ENCODE peak calls at places on chromosome 13, in six cellular contexts. L, F, T, P, D and A are unnamed samples. For H3K27me3, the result is how much of the 10 kb centered on the place peaks cover.

GRCh38 chr13:98214707-98215106 is 37.6 kb upstream of the RNF113B start:
- DNase-seq in D (peak), L (no peak), T (no peak), F (peak), P (no peak), A (no peak)

GRCh38 chr13:73835138-73835721 is 299.0 kb downstream of the KLF12 start:
- DNase-seq in D (no peak), F (no peak), L (no peak), T (no peak), P (no peak), A (no peak)

GRCh38 chr13:108586826-108587225 is 42.6 kb upstream of the MYO16 start:
- DNase-seq in T (no peak), D (no peak), F (no peak), L (no peak), P (no peak), A (no peak)

GRCh38 chr13:72163671-72164070 is 296.7 kb upstream of the DACH1 start:
- DNase-seq in F (no peak), T (no peak), L (no peak), P (no peak), D (no peak), A (no peak)

GRCh38 chr13:51518847-51519246 is 65.4 kb upstream of the WDFY2 start:
- DNase-seq in F (no peak), D (no peak), P (no peak), T (no peak), L (peak), A (no peak)

GRCh38 chr13:26628706-26629105 is 71.2 kb downstream of the WASF3 start:
- DNase-seq in F (peak), P (no peak), T (no peak), D (no peak), L (peak), A (no peak)

GRCh38 chr13:92259523-92259922 is 861.1 kb downstream of the GPC5 start:
- DNase-seq in L (no peak), F (no peak), T (no peak), D (no peak), P (no peak), A (no peak)

GRCh38 chr13:113995051-113995601 is 21.2 kb upstream of the C13orf46 start:
- DNase-seq in T (no peak), F (no peak), D (no peak), P (peak), L (no peak), A (peak)

GRCh38 chr13:80716610-80717081 is 375.7 kb upstream of the SPRY2 start:
- DNase-seq in L (no peak), P (peak), D (no peak), F (no peak), T (no peak), A (no peak)

GRCh38 chr13:106230450-106230849 is 305.0 kb downstream of the EFNB2 start:
- DNase-seq in F (no peak), P (no peak), L (peak), T (no peak), D (no peak), A (no peak)

GRCh38 chr13:90591927-90592268 is 755.6 kb upstream of the MIR17HG start:
- DNase-seq in T (no peak), D (no peak), P (no peak), L (no peak), F (no peak), A (no peak)

GRCh38 chr13:51435002-51435578 is 17.7 kb downstream of the INTS6 start:
- DNase-seq in T (no peak), D (no peak), F (no peak), L (no peak), P (no peak), A (no peak)

GRCh38 chr13:104597554-104598240 is 1531.5 kb upstream of the SLC10A2 start:
- DNase-seq in P (no peak), F (no peak), L (no peak), D (no peak), T (no peak), A (no peak)

GRCh38 chr13:75480691-75481175 is 1.2 kb downstream of the TBC1D4 start:
- DNase-seq in T (no peak), L (no peak), D (peak), P (peak), F (peak), A (no peak)

GRCh38 chr13:41827507-41828213 is 133.2 kb downstream of the VWA8 start:
- DNase-seq in T (peak), P (no peak), D (no peak), L (peak), F (no peak), A (no peak)

GRCh38 chr13:43686557-43686956 is 100.2 kb downstream of the ENOX1 start:
- DNase-seq in T (peak), L (peak), D (no peak), F (no peak), P (peak), A (no peak)

GRCh38 chr13:107642841-107643240 is 572.5 kb downstream of the LIG4 start:
- DNase-seq in L (no peak), T (no peak), D (no peak), F (no peak), P (no peak), A (no peak)

GRCh38 chr13:33034061-33034460 is 17.8 kb downstream of the KL start:
- DNase-seq in T (no peak), L (no peak), F (no peak), D (no peak), P (no peak), A (no peak)

GRCh38 chr13:67574320-67575233 is 344.4 kb upstream of the PCDH9 start:
- DNase-seq in L (peak), F (no peak), D (no peak), P (no peak), T (no peak), A (no peak)

GRCh38 chr13:34640179-34640929 is 301.7 kb upstream of the NBEA start:
- DNase-seq in L (no peak), F (no peak), D (no peak), P (no peak), T (no peak), A (no peak)
- TF ChIP-seq CTCF in L (no peak), F (no peak), D (no peak), P (no peak), T (no peak), A (no peak)

GRCh38 chr13:112972258-112972657 is 3.2 kb downstream of the MCF2L start:
- DNase-seq in L (no peak), F (no peak), D (no peak), T (no peak), P (no peak), A (no peak)
- H3K27me3 ChIP-seq in L (under half), F (under half), D (under half), T (under half), P (half or more), A (under half)

GRCh38 chr13:29589967-29590366 is 5.5 kb downstream of the SLC7A1 start:
- DNase-seq in T (no peak), F (no peak), P (no peak), D (no peak), L (no peak), A (no peak)
- TF ChIP-seq CTCF in T (no peak), F (no peak), P (no peak), D (no peak), L (peak), A (no peak)

GRCh38 chr13:87677334-87678234 is 6.4 kb downstream of the SLITRK5 start:
- DNase-seq in L (no peak), D (no peak), T (no peak), F (no peak), P (no peak), A (no peak)
- H3K27me3 ChIP-seq in L (under half), D (half or more), T (under half), F (under half), P (under half), A (under half)

DNA sequence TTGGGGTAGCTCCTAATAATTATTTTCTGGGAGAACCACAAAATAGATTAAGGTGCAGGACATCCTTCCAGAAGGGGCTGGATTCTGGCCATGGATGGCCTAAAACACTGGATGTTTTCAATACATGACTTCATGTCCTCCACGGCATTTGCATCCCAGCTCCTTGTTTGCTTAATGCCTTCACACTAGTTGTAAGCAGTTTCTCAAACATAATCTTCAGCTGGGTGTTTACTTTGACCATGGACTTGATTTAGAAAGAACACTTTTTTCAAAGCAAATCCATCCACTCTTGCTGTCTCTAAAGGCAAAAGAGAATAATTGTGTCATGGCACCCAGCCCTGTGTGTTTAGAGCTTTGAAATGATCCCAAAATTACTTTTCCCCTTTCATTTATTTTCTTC is 82.5 kb upstream of the GSX1 start:
- DNase-seq in D (no peak), L (no peak), F (no peak), P (no peak), T (no peak), A (no peak)
- TF ChIP-seq CTCF in D (no peak), L (no peak), F (no peak), P (no peak), T (no peak), A (no peak)

DNA sequence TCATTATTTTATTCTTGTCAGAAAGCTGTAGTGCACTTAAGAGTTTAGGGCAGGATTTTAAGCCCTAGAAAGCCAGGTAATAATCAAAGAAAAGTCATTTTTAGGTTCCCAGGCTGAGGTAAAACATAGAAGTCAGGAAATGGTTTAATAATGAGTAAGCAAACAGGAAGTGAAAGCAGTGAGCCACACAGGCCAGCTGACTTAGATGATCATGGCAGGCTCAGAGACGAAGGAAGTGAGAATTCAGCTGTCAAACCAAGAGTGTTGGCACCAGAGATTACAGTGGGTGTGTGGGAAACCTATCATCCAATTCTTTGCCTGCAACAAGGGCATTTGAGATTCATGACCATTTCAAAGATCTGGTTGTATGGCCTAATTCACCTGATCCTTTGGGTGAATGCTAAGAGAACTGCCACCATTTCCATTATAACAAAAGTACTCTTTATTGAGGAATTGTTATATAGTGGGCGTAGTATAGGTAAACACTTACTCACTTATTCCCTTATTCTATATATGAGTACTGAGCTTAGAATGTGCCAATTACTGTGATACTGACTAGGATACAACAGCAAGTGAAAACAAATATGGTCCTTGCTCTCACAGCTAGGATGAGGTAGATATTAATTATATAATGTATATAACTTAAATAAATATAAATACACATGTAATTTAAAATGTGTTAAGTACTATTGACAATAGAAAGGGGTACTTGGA is 103.7 kb upstream of the EDNRB start:
- DNase-seq in F (peak), P (no peak), D (peak), L (peak), T (no peak), A (no peak)
- H3K27me3 ChIP-seq in F (under half), P (under half), D (under half), L (under half), T (under half), A (under half)